ENCODE peak calls at places on chromosomes 13 and 19, in four cellular contexts. One of them, this sample, is unnamed.

GRCh38 chr13:21014666-21015170 is 46.7 kb downstream of the LATS2 start:
- DNase-seq in fibroblast of lung: peak
- DNase-seq in GM23248: peak
- DNase-seq in astrocyte: peak
- DNase-seq in this sample: no peak

GRCh38 chr13:113822956-113823744 is 40.7 kb downstream of the GAS6 start:
- DNase-seq in fibroblast of lung: no peak
- DNase-seq in GM23248: no peak
- DNase-seq in astrocyte: no peak
- DNase-seq in this sample: no peak

GRCh38 chr13:98487522-98487921 is 89.4 kb downstream of the STK24 start:
- DNase-seq in GM23248: no peak
- DNase-seq in fibroblast of lung: no peak
- DNase-seq in astrocyte: no peak
- DNase-seq in this sample: peak

GRCh38 chr13:24127116-24127631 is 33.3 kb upstream of the SPATA13 start:
- DNase-seq in GM23248: peak
- DNase-seq in fibroblast of lung: no peak
- DNase-seq in astrocyte: no peak
- DNase-seq in this sample: no peak

GRCh38 chr13:46132109-46132508 is 27.3 kb upstream of the CPB2 start:
- DNase-seq in astrocyte: no peak
- DNase-seq in GM23248: no peak
- DNase-seq in fibroblast of lung: no peak
- DNase-seq in this sample: no peak

GRCh38 chr19:8663920-8664670 is 33.7 kb downstream of the NFILZ start:
- DNase-seq in fibroblast of lung: no peak
- DNase-seq in GM23248: no peak
- DNase-seq in astrocyte: no peak
- DNase-seq in this sample: no peak

GRCh38 chr19:54011507-54012211 is 20.2 kb downstream of the CACNG6 start:
- DNase-seq in astrocyte: no peak
- DNase-seq in fibroblast of lung: no peak
- DNase-seq in GM23248: no peak
- DNase-seq in this sample: no peak

GRCh38 chr13:113110048-113110851 is 4.7 kb downstream of the F7 start:
- DNase-seq in GM23248: peak
- DNase-seq in astrocyte: no peak
- DNase-seq in fibroblast of lung: no peak
- DNase-seq in this sample: no peak

GRCh38 chr13:45696610-45697226 is 5.4 kb upstream of the CBY2 start:
- DNase-seq in astrocyte: peak
- DNase-seq in GM23248: peak
- DNase-seq in fibroblast of lung: no peak
- DNase-seq in this sample: no peak

GRCh38 chr19:54470991-54471782 is 1.9 kb downstream of the CDC42EP5 start:
- DNase-seq in fibroblast of lung: no peak
- DNase-seq in astrocyte: no peak
- DNase-seq in GM23248: peak
- DNase-seq in this sample: no peak

GRCh38 chr13:39036212-39036611 is 1.7 kb downstream of the PROSER1 start:
- DNase-seq in astrocyte: peak
- DNase-seq in GM23248: peak
- DNase-seq in fibroblast of lung: peak
- DNase-seq in this sample: peak

GRCh38 chr13:40344270-40345148 is 321.9 kb downstream of the FOXO1 start:
- DNase-seq in astrocyte: peak
- DNase-seq in GM23248: no peak
- DNase-seq in fibroblast of lung: peak
- DNase-seq in this sample: peak

GRCh38 chr13:114115191-114115671 is 17.2 kb downstream of the RASA3 start:
- DNase-seq in GM23248: peak
- DNase-seq in fibroblast of lung: peak
- DNase-seq in astrocyte: peak
- DNase-seq in this sample: no peak

GRCh38 chr19:57068921-57069697 is 50.7 kb upstream of the USP29 start:
- DNase-seq in astrocyte: no peak
- DNase-seq in fibroblast of lung: no peak
- DNase-seq in GM23248: no peak
- DNase-seq in this sample: peak

GRCh38 chr13:51959773-51960172 is 51.5 kb downstream of the ATP7B start:
- DNase-seq in fibroblast of lung: no peak
- DNase-seq in astrocyte: no peak
- DNase-seq in GM23248: no peak
- DNase-seq in this sample: no peak

GRCh38 chr13:112697756-112698655 is 8.2 kb downstream of the ATP11A start:
- DNase-seq in fibroblast of lung: no peak
- DNase-seq in GM23248: peak
- DNase-seq in astrocyte: no peak
- DNase-seq in this sample: no peak

GRCh38 chr19:3080281-3080680 is 13.9 kb upstream of the GNA11 start:
- DNase-seq in astrocyte: peak
- DNase-seq in GM23248: peak
- DNase-seq in fibroblast of lung: peak
- DNase-seq in this sample: no peak

GRCh38 chr19:15421726-15422260 is 3.0 kb upstream of the AKAP8L start:
- DNase-seq in fibroblast of lung: peak
- DNase-seq in GM23248: no peak
- DNase-seq in astrocyte: no peak
- DNase-seq in this sample: no peak
- H3K9ac ChIP-seq in fibroblast of lung: no peak
- H3K9ac ChIP-seq in GM23248: no peak
- H3K9ac ChIP-seq in astrocyte: no peak
- H3K9ac ChIP-seq in this sample: no peak

GRCh38 chr13:110799246-110800236 is 86.0 kb downstream of the ING1 start:
- DNase-seq in GM23248: peak
- DNase-seq in fibroblast of lung: peak
- DNase-seq in astrocyte: peak
- DNase-seq in this sample: no peak
- H3K9ac ChIP-seq in GM23248: peak
- H3K9ac ChIP-seq in fibroblast of lung: peak
- H3K9ac ChIP-seq in astrocyte: peak
- H3K9ac ChIP-seq in this sample: no peak

DNA sequence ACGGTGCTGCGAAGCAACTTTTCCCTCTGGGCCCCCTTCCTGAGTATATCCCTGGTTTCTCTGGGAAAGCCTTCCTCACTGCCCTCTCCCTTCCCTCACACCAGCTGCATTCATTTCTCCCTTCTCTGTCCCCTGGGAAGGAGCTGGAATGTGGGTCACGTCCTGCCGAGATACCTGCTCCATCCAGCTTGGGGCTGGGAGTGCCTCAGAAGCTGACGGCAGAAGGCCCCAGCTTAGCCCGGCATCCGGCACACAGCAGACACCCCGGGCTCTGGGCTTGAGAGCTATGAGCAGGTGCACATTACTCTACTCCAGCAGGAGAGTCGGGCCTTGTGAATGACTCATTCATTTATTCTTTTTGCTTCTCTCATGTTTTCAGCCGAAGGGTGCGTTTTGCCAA is 170.6 kb downstream of the TEX29 start:
- DNase-seq in fibroblast of lung: no peak
- DNase-seq in GM23248: no peak
- DNase-seq in astrocyte: no peak
- DNase-seq in this sample: no peak
- H3K9ac ChIP-seq in fibroblast of lung: no peak
- H3K9ac ChIP-seq in GM23248: no peak
- H3K9ac ChIP-seq in astrocyte: no peak
- H3K9ac ChIP-seq in this sample: no peak

DNA sequence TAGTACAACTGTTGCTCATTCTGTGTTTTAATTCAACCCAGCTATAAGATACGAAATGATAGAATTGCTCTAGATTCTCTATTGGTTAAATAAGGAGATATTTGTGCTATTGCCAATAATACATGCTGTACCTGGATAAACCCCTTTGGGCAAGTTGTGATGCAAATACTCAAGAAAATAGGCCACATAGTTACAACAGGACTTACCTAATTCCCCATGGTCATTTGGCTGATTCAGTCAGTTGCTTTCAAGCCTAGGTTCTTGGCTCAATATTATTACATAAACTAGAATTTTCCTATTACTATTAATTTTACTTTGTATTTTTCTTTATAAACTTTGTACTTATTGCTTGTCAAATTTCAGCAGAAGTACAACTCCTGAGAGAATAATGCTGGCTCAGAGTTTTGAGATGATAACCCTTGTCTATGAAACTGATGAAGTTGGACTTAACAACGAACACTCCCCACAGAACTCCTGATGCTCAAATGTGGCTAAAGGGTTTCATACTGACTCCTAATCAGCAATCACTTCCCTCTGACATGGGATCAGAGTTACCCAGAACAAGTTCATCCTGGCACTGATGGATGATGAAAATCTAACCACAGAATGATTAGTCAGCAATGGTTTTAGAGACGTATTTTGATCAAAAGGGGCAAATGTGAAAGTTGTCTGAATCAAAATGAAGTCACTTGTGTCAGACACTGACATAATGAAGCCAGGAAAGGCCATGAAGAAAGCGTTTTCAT is 221.1 kb downstream of the ITGBL1 start:
- DNase-seq in astrocyte: no peak
- DNase-seq in GM23248: no peak
- DNase-seq in fibroblast of lung: no peak
- DNase-seq in this sample: peak
- H3K9ac ChIP-seq in astrocyte: no peak
- H3K9ac ChIP-seq in GM23248: no peak
- H3K9ac ChIP-seq in fibroblast of lung: no peak
- H3K9ac ChIP-seq in this sample: no peak

GRCh38 chr19:2061936-2062729 is 11.1 kb upstream of the MKNK2 start:
- DNase-seq in fibroblast of lung: no peak
- DNase-seq in GM23248: no peak
- DNase-seq in astrocyte: no peak
- DNase-seq in this sample: no peak

GRCh38 chr19:2061093-2061935 is 10.3 kb upstream of the MKNK2 start:
- DNase-seq in fibroblast of lung: peak
- DNase-seq in astrocyte: peak
- DNase-seq in GM23248: peak
- DNase-seq in this sample: peak

GRCh38 chr19:2057484-2058469 is 6.7 kb upstream of the MKNK2 start:
- DNase-seq in fibroblast of lung: no peak
- DNase-seq in astrocyte: no peak
- DNase-seq in GM23248: no peak
- DNase-seq in this sample: no peak

GRCh38 chr19:2058570-2059421 is 7.8 kb upstream of the MKNK2 start:
- DNase-seq in GM23248: no peak
- DNase-seq in astrocyte: no peak
- DNase-seq in fibroblast of lung: no peak
- DNase-seq in this sample: no peak

DNA sequence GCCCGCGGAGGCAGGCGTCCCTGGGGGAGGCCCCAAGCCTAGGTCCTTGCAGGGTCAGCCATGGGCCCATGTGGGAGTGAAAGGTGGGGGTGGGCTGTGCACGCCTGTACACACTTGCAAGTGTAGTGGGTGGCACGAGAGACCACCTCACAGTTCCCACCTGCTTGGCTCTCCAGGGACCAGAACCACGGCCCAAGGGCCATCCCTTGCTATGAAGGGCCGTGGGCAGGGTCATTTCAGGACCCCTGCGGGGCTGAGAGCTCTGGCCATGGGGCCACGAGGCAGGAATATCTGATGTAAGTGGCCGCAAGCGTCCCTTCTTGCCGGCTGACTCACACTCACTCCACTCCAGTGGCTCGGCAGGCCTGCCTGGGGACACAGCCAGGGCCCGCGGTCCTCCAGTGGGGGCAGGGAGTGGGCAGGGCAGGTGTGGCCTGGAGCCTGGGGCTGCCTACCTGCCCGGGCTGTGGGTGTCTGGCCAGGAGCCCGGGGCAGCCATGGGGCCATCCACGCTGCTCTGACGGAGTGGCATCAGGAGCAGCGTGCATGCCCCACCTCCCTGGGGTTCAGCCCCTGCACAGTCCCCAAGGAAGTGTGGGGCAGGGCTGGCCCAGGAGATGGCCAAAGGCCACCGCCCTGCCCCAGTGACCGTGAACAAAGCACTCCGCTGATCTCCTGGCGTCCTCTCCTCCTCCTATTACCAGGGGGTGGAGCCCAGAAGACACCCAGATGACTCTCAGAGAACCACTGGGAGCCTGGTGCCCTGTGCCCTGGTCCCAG is 8.6 kb upstream of the MKNK2 start:
- DNase-seq in fibroblast of lung: peak
- DNase-seq in GM23248: peak
- DNase-seq in astrocyte: peak
- DNase-seq in this sample: peak
- H3K9ac ChIP-seq in fibroblast of lung: peak
- H3K9ac ChIP-seq in GM23248: peak
- H3K9ac ChIP-seq in astrocyte: peak
- H3K9ac ChIP-seq in this sample: peak

GRCh38 chr13:30805603-30806011 is 70.3 kb downstream of the ALOX5AP start:
- DNase-seq in astrocyte: peak
- DNase-seq in GM23248: no peak
- DNase-seq in fibroblast of lung: no peak
- DNase-seq in this sample: peak
- H3K9ac ChIP-seq in astrocyte: peak
- H3K9ac ChIP-seq in GM23248: no peak
- H3K9ac ChIP-seq in fibroblast of lung: no peak
- H3K9ac ChIP-seq in this sample: no peak

GRCh38 chr13:90708159-90708558 is 639.3 kb upstream of the MIR17HG start:
- DNase-seq in GM23248: no peak
- DNase-seq in astrocyte: no peak
- DNase-seq in fibroblast of lung: no peak
- DNase-seq in this sample: no peak
- H3K9ac ChIP-seq in GM23248: no peak
- H3K9ac ChIP-seq in astrocyte: no peak
- H3K9ac ChIP-seq in fibroblast of lung: no peak
- H3K9ac ChIP-seq in this sample: no peak

DNA sequence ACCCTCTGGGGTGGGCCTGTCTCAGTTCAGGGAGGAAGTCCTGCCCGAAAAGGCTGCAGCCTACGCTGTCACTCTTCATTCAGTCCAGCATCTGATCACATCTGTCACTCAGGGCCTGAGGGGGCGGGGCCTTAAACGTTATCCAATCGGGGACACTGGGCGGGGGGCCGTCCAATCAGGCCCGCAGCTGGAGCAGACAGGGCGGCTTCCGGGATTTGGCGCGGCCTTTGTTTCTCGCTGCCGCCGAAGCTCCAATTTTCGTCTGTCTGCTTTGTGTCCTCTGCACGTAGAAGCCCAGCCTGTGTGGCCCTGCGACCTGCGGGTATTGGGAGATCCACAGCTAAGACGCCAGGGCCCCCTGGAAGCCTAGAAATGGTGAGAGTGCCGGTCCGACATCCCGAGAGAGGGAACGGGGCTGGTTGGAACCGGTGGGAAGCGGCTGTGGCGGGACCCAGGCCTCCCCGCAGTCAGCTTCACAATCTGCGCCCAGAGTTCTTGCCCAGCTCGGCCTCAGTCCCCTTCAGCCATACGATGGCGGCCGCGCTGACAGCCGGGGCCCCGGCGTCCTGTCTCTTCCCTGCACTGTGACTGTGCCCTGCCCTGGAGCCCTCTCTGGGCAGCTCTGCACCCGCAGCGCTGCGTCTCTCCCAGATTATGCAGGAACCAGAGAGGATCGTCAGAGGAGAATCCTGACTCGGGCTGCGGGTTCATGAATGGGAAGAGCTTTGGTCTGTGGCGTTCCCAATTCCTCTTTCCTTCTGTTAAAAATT is at the start of gene ZNF730:
- DNase-seq in GM23248: peak
- DNase-seq in astrocyte: peak
- DNase-seq in fibroblast of lung: peak
- DNase-seq in this sample: peak
- H3K9ac ChIP-seq in GM23248: peak
- H3K9ac ChIP-seq in astrocyte: peak
- H3K9ac ChIP-seq in fibroblast of lung: peak
- H3K9ac ChIP-seq in this sample: peak